ENCODE peak calls at places on chromosomes 5 and 9, in four cellular contexts. One of them, this sample, is unnamed.

GRCh38 chr9:88835038-88835466 is 156.2 kb upstream of the S1PR3 start:
- DNase-seq in gastrocnemius medialis: no peak
- DNase-seq in adrenal gland: peak; percentile 45
- DNase-seq in HepG2: no peak
- DNase-seq in this sample: no peak

GRCh38 chr5:140073296-140073695 is 30.2 kb upstream of the NRG2 start:
- DNase-seq in gastrocnemius medialis: no peak
- DNase-seq in adrenal gland: no peak
- DNase-seq in HepG2: no peak
- DNase-seq in this sample: peak; percentile 54

GRCh38 chr9:19799784-19800183 is 10.9 kb upstream of the SLC24A2 start:
- DNase-seq in gastrocnemius medialis: no peak
- DNase-seq in adrenal gland: no peak
- DNase-seq in HepG2: no peak
- DNase-seq in this sample: no peak

GRCh38 chr5:21152611-21153010 is 1164.6 kb upstream of the CDH18 start:
- DNase-seq in gastrocnemius medialis: no peak
- DNase-seq in adrenal gland: no peak
- DNase-seq in HepG2: no peak
- DNase-seq in this sample: no peak

GRCh38 chr5:130797303-130797702 is 367.8 kb downstream of the HINT1 start:
- DNase-seq in gastrocnemius medialis: no peak
- DNase-seq in adrenal gland: no peak
- DNase-seq in HepG2: no peak
- DNase-seq in this sample: no peak

GRCh38 chr5:35803221-35803651 is 53.5 kb upstream of the IL7R start:
- DNase-seq in gastrocnemius medialis: no peak
- DNase-seq in adrenal gland: peak; percentile 44
- DNase-seq in HepG2: no peak
- DNase-seq in this sample: no peak

GRCh38 chr5:55932700-55933099 is 62.1 kb downstream of the IL6ST start:
- DNase-seq in gastrocnemius medialis: no peak
- DNase-seq in adrenal gland: no peak
- DNase-seq in HepG2: no peak
- DNase-seq in this sample: no peak

GRCh38 chr5:141077826-141078225 is 16.6 kb upstream of the PCDHB2 start:
- DNase-seq in gastrocnemius medialis: no peak
- DNase-seq in adrenal gland: no peak
- DNase-seq in HepG2: no peak
- DNase-seq in this sample: no peak

GRCh38 chr9:14212116-14212515 is 101.8 kb downstream of the NFIB start:
- DNase-seq in gastrocnemius medialis: no peak
- DNase-seq in adrenal gland: no peak
- DNase-seq in HepG2: no peak
- DNase-seq in this sample: no peak

GRCh38 chr9:131836607-131837315 is 96.9 kb upstream of the RAPGEF1 start:
- DNase-seq in gastrocnemius medialis: no peak
- DNase-seq in adrenal gland: no peak
- DNase-seq in HepG2: no peak
- DNase-seq in this sample: no peak

GRCh38 chr9:93010696-93011095 is 47.8 kb upstream of the SUSD3 start:
- DNase-seq in gastrocnemius medialis: no peak
- DNase-seq in adrenal gland: no peak
- DNase-seq in HepG2: peak; percentile 31
- DNase-seq in this sample: no peak

GRCh38 chr5:39760385-39761198 is 335.8 kb upstream of the DAB2 start:
- DNase-seq in gastrocnemius medialis: peak; percentile 49
- DNase-seq in adrenal gland: no peak
- DNase-seq in HepG2: no peak
- DNase-seq in this sample: no peak

GRCh38 chr9:123344273-123345096 is 11.5 kb upstream of the CRB2 start:
- DNase-seq in gastrocnemius medialis: no peak
- DNase-seq in adrenal gland: no peak
- DNase-seq in HepG2: no peak
- DNase-seq in this sample: no peak

GRCh38 chr9:81389569-81389993 is 299.8 kb downstream of the TLE1 start:
- DNase-seq in gastrocnemius medialis: peak; percentile 21
- DNase-seq in adrenal gland: peak; percentile 77
- DNase-seq in HepG2: peak; percentile 4
- DNase-seq in this sample: no peak
- TF ChIP-seq POLR2A in gastrocnemius medialis: no peak
- TF ChIP-seq POLR2A in adrenal gland: peak; percentile 33
- TF ChIP-seq POLR2A in HepG2: no peak
- TF ChIP-seq POLR2A in this sample: no peak

DNA sequence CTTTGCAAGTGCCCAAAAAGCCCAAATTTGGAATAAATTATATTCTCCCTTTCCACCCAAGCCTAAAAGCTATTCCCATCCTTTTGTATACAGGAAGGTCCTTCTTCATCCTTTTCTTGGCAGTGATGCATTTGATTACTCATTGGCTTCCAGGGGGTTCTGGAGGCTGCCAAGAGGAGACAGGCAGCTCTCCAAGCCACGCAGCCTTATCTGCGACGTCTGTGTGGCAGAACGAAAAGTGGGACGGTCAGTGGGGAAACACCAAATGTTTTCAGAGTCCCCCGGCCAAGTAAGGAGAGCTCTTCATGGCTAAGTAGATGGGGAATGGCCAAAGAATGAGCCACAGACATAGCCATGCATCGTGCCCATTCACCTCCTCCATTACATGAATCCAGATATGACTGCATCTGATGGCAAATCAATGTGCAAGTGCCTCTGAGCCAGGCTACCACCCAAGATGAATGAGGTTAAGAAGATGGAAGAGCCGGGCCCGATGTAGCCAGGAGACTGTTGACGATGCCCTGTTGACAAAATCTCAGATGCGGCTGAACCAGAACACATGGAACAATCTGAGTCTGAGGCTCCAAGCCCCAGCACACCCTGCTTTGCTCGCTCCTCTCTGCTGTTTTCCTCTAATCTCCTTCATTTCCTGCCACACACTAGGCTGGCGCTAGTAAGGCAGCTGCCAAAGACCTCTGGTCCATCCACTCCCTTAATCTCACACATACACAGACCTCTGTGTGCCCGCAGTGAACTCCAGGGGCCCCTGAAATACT is 12.0 kb downstream of the ADAM19 start:
- DNase-seq in gastrocnemius medialis: no peak
- DNase-seq in adrenal gland: peak; percentile 74
- DNase-seq in HepG2: no peak
- DNase-seq in this sample: no peak
- TF ChIP-seq POLR2A in gastrocnemius medialis: no peak
- TF ChIP-seq POLR2A in adrenal gland: no peak
- TF ChIP-seq POLR2A in HepG2: no peak
- TF ChIP-seq POLR2A in this sample: no peak

DNA sequence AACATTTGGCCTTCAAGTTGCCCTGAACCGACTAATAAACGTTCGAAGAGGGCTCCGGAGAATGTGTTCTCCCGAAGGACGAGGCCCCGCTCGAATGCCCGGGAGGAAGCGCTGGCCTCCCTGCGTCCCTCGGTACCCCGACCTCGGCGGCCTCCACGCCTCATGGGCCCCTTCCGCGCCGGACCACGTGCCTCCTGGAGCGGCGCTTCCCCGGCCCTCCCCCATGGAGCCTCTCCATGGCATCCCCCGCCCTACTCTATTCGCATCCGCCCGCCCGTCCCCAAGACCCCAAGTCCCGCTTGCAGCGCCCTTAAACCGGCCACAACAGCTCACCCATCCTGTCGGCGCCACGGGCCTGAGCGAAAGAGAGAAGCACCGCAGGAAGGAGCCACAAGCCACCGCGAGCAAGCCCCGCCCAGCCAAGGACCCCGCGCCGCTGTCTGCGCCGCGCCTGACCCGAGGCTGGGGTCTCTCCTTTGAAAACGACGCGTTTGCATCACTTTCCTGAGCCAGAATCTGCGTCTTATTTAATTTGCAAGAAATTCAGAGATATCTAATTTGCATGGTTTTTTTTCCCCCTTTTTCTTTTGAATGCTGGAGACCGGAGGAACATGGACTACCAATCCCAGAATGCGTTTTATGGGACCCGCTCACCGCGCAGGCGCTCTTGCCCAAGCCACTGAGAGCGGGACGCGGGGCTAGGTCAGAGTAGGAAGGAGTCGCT is at the start of gene RPS23:
- DNase-seq in gastrocnemius medialis: peak; percentile 89
- DNase-seq in adrenal gland: peak; percentile 92
- DNase-seq in HepG2: peak; percentile 86
- DNase-seq in this sample: peak; percentile 95
- TF ChIP-seq POLR2A in gastrocnemius medialis: peak; percentile 70
- TF ChIP-seq POLR2A in adrenal gland: peak; percentile 88
- TF ChIP-seq POLR2A in HepG2: peak; percentile 89
- TF ChIP-seq POLR2A in this sample: peak; percentile 95

DNA sequence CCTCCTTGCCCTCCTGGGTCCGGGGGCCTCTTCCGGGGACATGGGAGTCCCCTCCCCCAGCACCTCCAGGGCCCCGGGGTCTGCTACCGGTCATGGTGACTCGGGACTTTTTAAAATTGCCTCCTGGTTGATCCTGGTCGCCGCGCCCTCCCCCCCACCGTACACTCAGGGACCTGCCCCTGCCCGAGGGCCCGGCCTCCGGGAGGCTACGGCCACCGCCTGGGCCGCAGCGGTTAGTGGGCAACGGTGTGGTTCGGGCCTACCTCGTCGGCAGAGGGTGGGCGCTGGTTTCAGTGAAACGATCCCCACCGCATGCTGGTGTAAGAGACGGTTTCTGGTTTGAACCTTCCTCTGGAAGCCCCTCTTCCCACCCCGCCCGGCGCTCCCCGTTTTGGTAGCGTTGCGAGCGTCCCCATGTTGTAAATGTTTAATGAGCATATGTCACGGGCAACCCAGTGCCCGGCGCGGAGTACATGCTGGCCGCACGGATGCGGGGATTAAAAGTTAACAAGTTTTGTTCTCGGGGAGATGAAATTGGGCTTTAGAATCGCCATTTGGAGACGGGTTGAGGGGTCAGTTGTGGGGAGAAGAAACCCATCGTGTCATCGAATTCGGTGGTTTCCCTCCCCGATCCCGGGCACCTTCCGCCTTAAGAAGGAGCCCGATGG is 1.2 kb downstream of the LARP1 start:
- DNase-seq in gastrocnemius medialis: peak; percentile 53
- DNase-seq in adrenal gland: peak; percentile 63
- DNase-seq in HepG2: no peak
- DNase-seq in this sample: peak; percentile 88
- TF ChIP-seq POLR2A in gastrocnemius medialis: no peak
- TF ChIP-seq POLR2A in adrenal gland: no peak
- TF ChIP-seq POLR2A in HepG2: no peak
- TF ChIP-seq POLR2A in this sample: no peak